ENCODE peak calls at places on chromosomes 12 and 14, in four cellular contexts. E, P, Y and F are unnamed samples.

GRCh38 chr12:93573552-93574223 is 1.2 kb downstream of the SOCS2 start:
- DNase-seq in E (no peak), P (no peak), Y (no peak), F (no peak)

GRCh38 chr12:101792046-101792931 is 38.5 kb downstream of the GNPTAB start:
- DNase-seq in E (no peak), P (peak), Y (no peak), F (no peak)

GRCh38 chr14:100883789-100884101 is 19.8 kb downstream of the RTL1 start:
- DNase-seq in E (no peak), P (no peak), Y (no peak), F (no peak)

GRCh38 chr12:48999371-49000131 is at the start of gene DDN:
- DNase-seq in E (no peak), P (peak), Y (no peak), F (no peak)

GRCh38 chr14:55354500-55354899 is 57.1 kb downstream of the ATG14 start:
- DNase-seq in E (peak), P (peak), Y (peak), F (peak)

GRCh38 chr12:52181757-52182156 is 10.1 kb downstream of the KRT80 start:
- DNase-seq in E (peak), P (no peak), Y (no peak), F (no peak)

GRCh38 chr14:105945891-105946290 is 419.5 kb downstream of the TMEM121 start:
- DNase-seq in E (no peak), P (peak), Y (no peak), F (no peak)

GRCh38 chr12:49190317-49190716 is 1.4 kb upstream of the TUBA1A start:
- DNase-seq in E (no peak), P (no peak), Y (no peak), F (no peak)

GRCh38 chr14:72479471-72479931 is 414.4 kb downstream of the DPF3 start:
- DNase-seq in E (no peak), P (no peak), Y (no peak), F (no peak)